ENCODE peak calls at places on chromosomes 3 and 15, in ten cellular contexts. P is fibroblast of lung; U is activated CD4-positive, CD25-positive, alpha-beta regulatory T cell; G is M059J; K is GM12891; L is H54; W is stimulated activated CD4-positive, alpha-beta T cell treated with anti-CD3 and anti-CD28 coated beads, Interleukin-15, amount 100 ng/mL, for 48 hours; O is endothelial cell; V is progenitor cell of endocrine pancreas; F is ecto neural progenitor cell. M is an unnamed sample.

GRCh38 chr3:50674349-50675178 is at the start of gene DOCK3:
- DNase-seq in P (peak; percentile 40), U (peak; percentile 16), G (peak; percentile 55), K (peak; percentile 69), L (peak; percentile 72), W (no peak), O (peak; percentile 61), V (peak; percentile 47), F (peak; percentile 80), M (peak; percentile 30)

GRCh38 chr3:171135536-171135935 is 109.0 kb upstream of the SLC2A2 start:
- DNase-seq in P (peak; percentile 26), U (no peak), G (peak; percentile 50), K (no peak), L (no peak), W (no peak), O (no peak), V (no peak), F (no peak), M (peak; percentile 80)

GRCh38 chr3:113241292-113242033 is 30.1 kb downstream of the BOC start:
- DNase-seq in P (no peak), U (no peak), G (peak; percentile 93), K (no peak), L (no peak), W (no peak), O (no peak), V (no peak), F (peak; percentile 93), M (peak; percentile 38)

GRCh38 chr3:70824785-70825184 is 512.3 kb upstream of the MDFIC2 start:
- DNase-seq in P (peak; percentile 86), U (no peak), G (peak; percentile 83), K (no peak), L (no peak), W (no peak), O (no peak), V (no peak), F (no peak), M (peak; percentile 38)

GRCh38 chr3:152455989-152456388 is 187.3 kb downstream of the MBNL1 start:
- DNase-seq in P (no peak), U (no peak), G (no peak), K (no peak), L (no peak), W (no peak), O (no peak), V (no peak), F (no peak), M (no peak)

GRCh38 chr3:9298236-9298635 is 48.8 kb upstream of the SRGAP3 start:
- DNase-seq in P (no peak), U (no peak), G (no peak), K (no peak), L (no peak), W (no peak), O (no peak), V (no peak), F (no peak), M (no peak)

GRCh38 chr3:94524102-94524922 is 461.5 kb downstream of the NSUN3 start:
- DNase-seq in P (no peak), U (no peak), G (no peak), K (no peak), L (no peak), W (no peak), O (no peak), V (peak; percentile 9), F (peak; percentile 46), M (peak; percentile 8)

GRCh38 chr3:143697975-143698374 is 150.3 kb downstream of the SLC9A9 start:
- DNase-seq in P (no peak), U (no peak), G (peak; percentile 9), K (no peak), L (no peak), W (no peak), O (no peak), V (no peak), F (no peak), M (no peak)

GRCh38 chr15:41417418-41417811 is 520 bp downstream of the RTF1 start:
- DNase-seq in P (peak; percentile 24), U (no peak), G (peak; percentile 47), K (no peak), L (peak; percentile 42), W (no peak), O (no peak), V (peak; percentile 30), F (no peak), M (peak; percentile 63)

GRCh38 chr3:108588616-108589015 is 622 bp downstream of the CIP2A start:
- DNase-seq in P (peak; percentile 44), U (no peak), G (no peak), K (no peak), L (no peak), W (no peak), O (no peak), V (no peak), F (no peak), M (no peak)

GRCh38 chr15:79539426-79539825 is 107.3 kb downstream of the MINAR1 start:
- DNase-seq in P (no peak), U (no peak), G (peak; percentile 18), K (no peak), L (no peak), W (no peak), O (no peak), V (no peak), F (no peak), M (no peak)

GRCh38 chr15:60797444-60798040 is 318.6 kb upstream of the ICE2 start:
- DNase-seq in P (no peak), U (no peak), G (no peak), K (no peak), L (no peak), W (no peak), O (no peak), V (no peak), F (peak; percentile 22), M (no peak)

GRCh38 chr3:132210476-132211346 is 106.5 kb upstream of the ACP3 start:
- DNase-seq in P (no peak), U (no peak), G (peak; percentile 18), K (no peak), L (no peak), W (peak; percentile 0), O (peak; percentile 53), V (peak; percentile 25), F (no peak), M (no peak)

GRCh38 chr15:43911235-43911661 is 84.4 kb downstream of the WDR76 start:
- DNase-seq in P (peak; percentile 90), U (no peak), G (peak; percentile 96), K (no peak), L (peak; percentile 64), W (no peak), O (no peak), V (no peak), F (no peak), M (peak; percentile 62)

GRCh38 chr3:73813291-73813977 is 188.7 kb upstream of the PDZRN3 start:
- DNase-seq in P (peak; percentile 73), U (no peak), G (no peak), K (no peak), L (no peak), W (no peak), O (no peak), V (no peak), F (no peak), M (peak; percentile 3)

GRCh38 chr15:25437751-25438600 is 848 bp downstream of the UBE3A start:
- DNase-seq in P (peak; percentile 52), U (peak; percentile 30), G (peak; percentile 51), K (peak; percentile 32), L (peak; percentile 8), W (peak; percentile 27), O (peak; percentile 64), V (peak; percentile 70), F (peak; percentile 86), M (peak; percentile 69)

GRCh38 chr3:105997800-105998526 is 129.2 kb upstream of the CBLB start:
- DNase-seq in P (peak; percentile 95), U (no peak), G (peak; percentile 98), K (no peak), L (peak; percentile 9), W (no peak), O (no peak), V (no peak), F (no peak), M (peak; percentile 94)

GRCh38 chr15:70636540-70637165 is 126.7 kb downstream of the UACA start:
- DNase-seq in P (peak; percentile 30), U (no peak), G (peak; percentile 29), K (no peak), L (no peak), W (no peak), O (peak; percentile 37), V (no peak), F (no peak), M (peak; percentile 37)

GRCh38 chr3:192409203-192409837 is 318.0 kb downstream of the FGF12 start:
- DNase-seq in P (peak; percentile 28), U (no peak), G (peak; percentile 49), K (peak; percentile 35), L (peak; percentile 84), W (no peak), O (peak; percentile 73), V (peak; percentile 51), F (peak; percentile 84), M (peak; percentile 31)

GRCh38 chr3:33537135-33537534 is 96.9 kb upstream of the UBP1 start:
- DNase-seq in P (no peak), U (no peak), G (no peak), K (no peak), L (no peak), W (no peak), O (no peak), V (no peak), F (no peak), M (no peak)

GRCh38 chr15:59349715-59350420 is 22.8 kb downstream of the MYO1E start:
- DNase-seq in P (peak; percentile 77), U (no peak), G (peak; percentile 95), K (no peak), L (peak; percentile 65), W (no peak), O (no peak), V (no peak), F (no peak), M (peak; percentile 96)

GRCh38 chr3:73813978-73814292 is 189.2 kb upstream of the PDZRN3 start:
- DNase-seq in P (no peak), U (no peak), G (no peak), K (no peak), L (no peak), W (no peak), O (no peak), V (no peak), F (no peak), M (no peak)

GRCh38 chr15:25670025-25670554 is 193.0 kb downstream of the ATP10A start:
- DNase-seq in P (peak; percentile 53), U (no peak), G (no peak), K (no peak), L (no peak), W (no peak), O (peak; percentile 41), V (peak; percentile 22), F (peak; percentile 74), M (peak; percentile 10)

GRCh38 chr15:71282086-71282485 is 166.8 kb downstream of the THSD4 start:
- DNase-seq in P (peak; percentile 81), U (no peak), G (peak; percentile 12), K (no peak), L (no peak), W (no peak), O (no peak), V (no peak), F (no peak), M (no peak)

M was measured in mesenchymal stem cell.